ENCODE peak calls at places on chromosomes 6 and 20, in six cellular contexts. K, A, Z, I, G and Q are unnamed samples.

GRCh38 chr20:57211949-57212889 is 54.2 kb downstream of the BMP7 start:
- DNase-seq in K (peak), A (peak), Z (peak), I (peak), G (no peak), Q (no peak)

GRCh38 chr6:42694586-42694985 is 27.8 kb downstream of the PRPH2 start:
- DNase-seq in K (peak), A (no peak), Z (no peak), I (peak), G (no peak), Q (no peak)

GRCh38 chr6:42714098-42714761 is 8.2 kb downstream of the PRPH2 start:
- DNase-seq in K (peak), A (no peak), Z (no peak), I (peak), G (no peak), Q (no peak)

GRCh38 chr6:20534906-20535305 is 649 bp downstream of the CDKAL1 start:
- DNase-seq in K (peak), A (no peak), Z (no peak), I (peak), G (no peak), Q (no peak)

GRCh38 chr6:155228549-155229166 is 35.2 kb upstream of the CLDN20 start:
- DNase-seq in K (no peak), A (peak), Z (no peak), I (peak), G (no peak), Q (no peak)

GRCh38 chr6:71886184-71887005 is at the start of gene RIMS1:
- DNase-seq in K (peak), A (peak), Z (peak), I (peak), G (no peak), Q (peak)

GRCh38 chr6:85285146-85285545 is 164.7 kb upstream of the NT5E start:
- DNase-seq in K (no peak), A (no peak), Z (no peak), I (no peak), G (no peak), Q (no peak)

GRCh38 chr6:5123296-5124135 is 38.4 kb downstream of the PPP1R3G start:
- DNase-seq in K (no peak), A (no peak), Z (no peak), I (no peak), G (no peak), Q (no peak)

GRCh38 chr6:142902636-142903053 is 42.3 kb downstream of the HIVEP2 start:
- DNase-seq in K (peak), A (no peak), Z (no peak), I (peak), G (peak), Q (no peak)

GRCh38 chr6:146670161-146670560 is 71.4 kb downstream of the ADGB start:
- DNase-seq in K (peak), A (no peak), Z (no peak), I (peak), G (no peak), Q (no peak)

GRCh38 chr20:58150772-58151171 is 77.7 kb downstream of the ANKRD60 start:
- DNase-seq in K (no peak), A (no peak), Z (no peak), I (no peak), G (no peak), Q (peak)

GRCh38 chr6:36301085-36301658 is 31.3 kb downstream of the PNPLA1 start:
- DNase-seq in K (no peak), A (no peak), Z (no peak), I (peak), G (no peak), Q (no peak)

GRCh38 chr20:444117-444516 is 18.2 kb downstream of the TBC1D20 start:
- DNase-seq in K (no peak), A (no peak), Z (peak), I (no peak), G (no peak), Q (no peak)

GRCh38 chr20:17992847-17993508 is 24.2 kb downstream of the MGME1 start:
- DNase-seq in K (no peak), A (no peak), Z (no peak), I (peak), G (no peak), Q (no peak)

GRCh38 chr20:43849496-43850197 is 65.0 kb upstream of the TOX2 start:
- DNase-seq in K (peak), A (no peak), Z (no peak), I (peak), G (no peak), Q (no peak)

GRCh38 chr6:81265106-81265505 is 487.4 kb downstream of the TENT5A start:
- DNase-seq in K (peak), A (no peak), Z (no peak), I (peak), G (no peak), Q (no peak)

GRCh38 chr6:137705166-137706064 is 161.6 kb upstream of the TNFAIP3 start:
- DNase-seq in K (peak), A (peak), Z (peak), I (peak), G (no peak), Q (peak)

GRCh38 chr6:127173541-127173940 is 55.1 kb downstream of the RSPO3 start:
- DNase-seq in K (no peak), A (peak), Z (peak), I (peak), G (no peak), Q (no peak)

GRCh38 chr6:14002176-14002947 is 77.6 kb downstream of the RNF182 start:
- DNase-seq in K (no peak), A (no peak), Z (no peak), I (no peak), G (no peak), Q (no peak)

GRCh38 chr6:81262656-81263055 is 489.8 kb downstream of the TENT5A start:
- DNase-seq in K (no peak), A (no peak), Z (no peak), I (no peak), G (no peak), Q (no peak)

GRCh38 chr6:150568560-150568959 is 31.1 kb upstream of the PLEKHG1 start:
- DNase-seq in K (no peak), A (no peak), Z (no peak), I (no peak), G (no peak), Q (no peak)